ENCODE peak calls at places on chromosome 1, in five cellular contexts. D is activated T-cell treated with anti-CD3 and anti-CD28 coated beads for 4 hours, U is NCI-H2171 treated with DMSO at 0.1 percent for 48 hours, N is H9, C is trophoblast cell. F is an unnamed sample.
A peak's percentile ranks its signal among the peaks of the same experiment; 100 is the strongest.

GRCh38 chr1:5660141-5660935 is 331.9 kb downstream of the NPHP4 start:
- DNase-seq in D (no peak), C (no peak), U (no peak), N (no peak), F (no peak)

GRCh38 chr1:32765561-32766327 is 51.4 kb downstream of the YARS1 start:
- DNase-seq in D (no peak), N (peak; percentile 74), U (peak; percentile 94), C (no peak), F (no peak)

GRCh38 chr1:7590426-7590790 is 180.7 kb upstream of the VAMP3 start:
- DNase-seq in N (no peak), D (no peak), U (no peak), C (no peak), F (no peak)

GRCh38 chr1:40703316-40703715 is 11.8 kb downstream of the NFYC start:
- DNase-seq in C (no peak), N (no peak), D (no peak), U (no peak), F (no peak)

GRCh38 chr1:181522864-181523263 is 39.5 kb downstream of the CACNA1E start:
- DNase-seq in N (no peak), C (no peak), D (no peak), U (no peak), F (no peak)

GRCh38 chr1:37034301-37035013 is at the start of gene GRIK3:
- DNase-seq in D (no peak), N (peak; percentile 47), U (peak; percentile 63), C (no peak), F (no peak)

GRCh38 chr1:31787261-31787660 is 23.1 kb upstream of the ADGRB2 start:
- DNase-seq in D (no peak), C (no peak), U (no peak), N (peak; percentile 23), F (no peak)

GRCh38 chr1:89918127-89918793 is 76.7 kb upstream of the ZNF326 start:
- DNase-seq in C (no peak), U (peak; percentile 54), N (no peak), D (no peak), F (no peak)

GRCh38 chr1:8364528-8365442 is 46.9 kb downstream of the SLC45A1 start:
- DNase-seq in C (no peak), D (no peak), N (no peak), U (no peak), F (no peak)

GRCh38 chr1:246068619-246069509 is 438.2 kb downstream of the SMYD3 start:
- DNase-seq in N (no peak), C (no peak), D (no peak), U (no peak), F (no peak)

GRCh38 chr1:238329671-238330070 is 438.9 kb upstream of the ZP4 start:
- DNase-seq in N (no peak), C (no peak), U (no peak), D (no peak), F (no peak)

GRCh38 chr1:6927626-6928025 is 142.4 kb downstream of the CAMTA1 start:
- DNase-seq in U (no peak), C (no peak), D (no peak), N (no peak), F (no peak)

F was measured in tibial nerve.